ENCODE peak calls at places on chromosomes 3 and 15, in five cellular contexts. V is lower leg skin; B is activated CD8-positive, alpha-beta T cell treated with anti-CD3 and anti-CD28 coated beads for 36 hours; A is neural crest cell; W is adrenal gland. Y is an unnamed sample.

GRCh38 chr15:68379759-68380290 is 52.1 kb downstream of the ITGA11 start:
- DNase-seq in V (peak; percentile 20), B (no peak), A (no peak), W (no peak), Y (no peak)

GRCh38 chr15:60704129-60704528 is 225.2 kb upstream of the ICE2 start:
- DNase-seq in B (peak; percentile 19), V (no peak), W (peak; percentile 42), A (no peak), Y (no peak)

GRCh38 chr3:65986285-65986684 is 52.4 kb downstream of the MAGI1 start:
- DNase-seq in B (no peak), A (no peak), W (no peak), V (no peak), Y (no peak)

GRCh38 chr3:178352300-178353021 is 183.8 kb upstream of the KCNMB2 start:
- DNase-seq in W (no peak), A (no peak), B (no peak), V (no peak), Y (no peak)

GRCh38 chr15:90412356-90413194 is 24.5 kb downstream of the IQGAP1 start:
- DNase-seq in V (no peak), W (no peak), B (peak; percentile 37), A (no peak), Y (peak; percentile 31)

GRCh38 chr3:184815046-184815930 is 3.3 kb downstream of the VPS8 start:
- DNase-seq in W (no peak), A (no peak), V (no peak), B (peak; percentile 59), Y (no peak)

GRCh38 chr3:100525753-100526612 is 33.6 kb downstream of the TMEM45A start:
- DNase-seq in W (peak; percentile 63), V (peak; percentile 85), B (no peak), A (no peak), Y (no peak)

GRCh38 chr15:44536298-44536961 is 517 bp upstream of the EIF3J start:
- DNase-seq in A (peak; percentile 78), B (peak; percentile 78), V (peak; percentile 97), W (peak; percentile 93), Y (no peak)

GRCh38 chr15:78101423-78102105 is 9.2 kb downstream of the SH2D7 start:
- DNase-seq in B (peak; percentile 0), V (no peak), W (no peak), A (no peak), Y (no peak)

GRCh38 chr15:52261498-52262242 is 33.9 kb downstream of the MYO5C start:
- DNase-seq in V (peak; percentile 92), W (peak; percentile 71), A (peak; percentile 52), B (peak; percentile 87), Y (peak; percentile 85)

GRCh38 chr3:183265713-183266417 is 12.8 kb downstream of the B3GNT5 start:
- DNase-seq in B (peak; percentile 80), W (no peak), A (no peak), V (no peak), Y (no peak)

GRCh38 chr15:89430530-89431341 is 65.6 kb downstream of the RHCG start:
- DNase-seq in W (peak; percentile 92), A (peak; percentile 99), V (peak; percentile 97), B (peak; percentile 93), Y (peak; percentile 91)

GRCh38 chr3:25156526-25157075 is 271.5 kb upstream of the RARB start:
- DNase-seq in B (no peak), A (no peak), W (no peak), V (no peak), Y (no peak)

GRCh38 chr3:63912768-63913588 is 795 bp upstream of the SCAANT1 start:
- DNase-seq in W (peak; percentile 89), V (peak; percentile 90), A (no peak), B (peak; percentile 64), Y (peak; percentile 55)

GRCh38 chr3:16441306-16441898 is 72.1 kb downstream of the RFTN1 start:
- DNase-seq in V (no peak), W (no peak), B (no peak), A (no peak), Y (no peak)

GRCh38 chr3:70064194-70064787 is 64.8 kb downstream of the SAMMSON start:
- DNase-seq in A (peak; percentile 54), V (no peak), W (no peak), B (peak; percentile 13), Y (peak; percentile 3)

GRCh38 chr3:46628980-46629379 is 16.7 kb downstream of the FAM240A start:
- DNase-seq in V (no peak), A (no peak), B (no peak), W (no peak), Y (no peak)

GRCh38 chr15:28456476-28457395 is 76.0 kb downstream of the GOLGA8G start:
- DNase-seq in B (no peak), A (no peak), V (peak; percentile 84), W (no peak), Y (no peak)

GRCh38 chr15:97903560-97904195 is 56.8 kb upstream of the ARRDC4 start:
- DNase-seq in B (peak; percentile 2), A (no peak), W (no peak), V (no peak), Y (no peak)

GRCh38 chr3:166818464-166818863 is 561.6 kb downstream of the ZBBX start:
- DNase-seq in A (no peak), W (no peak), B (no peak), V (no peak), Y (no peak)

GRCh38 chr3:23904545-23904944 is 12.2 kb downstream of the NKIRAS1 start:
- DNase-seq in W (no peak), A (no peak), V (no peak), B (no peak), Y (no peak)

GRCh38 chr15:66995257-66995656 is 70.1 kb upstream of the SMAD3 start:
- DNase-seq in B (no peak), A (no peak), W (no peak), V (no peak), Y (no peak)

GRCh38 chr15:56098230-56098899 is 105.0 kb upstream of the NEDD4 start:
- DNase-seq in V (no peak), W (no peak), A (no peak), B (no peak), Y (no peak)

GRCh38 chr3:124663690-124664089 is 66.6 kb upstream of the UMPS start:
- DNase-seq in B (no peak), V (no peak), W (no peak), A (no peak), Y (no peak)

GRCh38 chr15:74500401-74500800 is 39.4 kb upstream of the UBL7 start:
- DNase-seq in A (no peak), W (no peak), V (no peak), B (no peak), Y (no peak)

GRCh38 chr3:152350764-152351163 is 82.0 kb downstream of the MBNL1 start:
- DNase-seq in V (no peak), W (no peak), A (no peak), B (no peak), Y (no peak)

GRCh38 chr3:113304856-113305540 is 93.6 kb downstream of the BOC start:
- DNase-seq in B (no peak), V (no peak), W (no peak), A (no peak), Y (no peak)

GRCh38 chr3:120561251-120562045 is 34.7 kb upstream of the NDUFB4 start:
- DNase-seq in V (peak; percentile 92), A (peak; percentile 75), W (peak; percentile 94), B (peak; percentile 81), Y (peak; percentile 45)

GRCh38 chr3:76051145-76051544 is 265.8 kb upstream of the ZNF717 start:
- DNase-seq in V (no peak), W (no peak), A (no peak), B (no peak), Y (no peak)

GRCh38 chr3:148923592-148923991 is 58.5 kb downstream of the CPA3 start:
- DNase-seq in B (no peak), V (no peak), A (no peak), W (no peak), Y (no peak)

GRCh38 chr3:39426321-39426720 is 19.8 kb downstream of the RPSA start:
- DNase-seq in A (no peak), W (no peak), V (no peak), B (no peak), Y (no peak)

GRCh38 chr15:100201376-100202280 is 140.1 kb downstream of the ADAMTS17 start:
- DNase-seq in W (peak; percentile 51), V (no peak), B (peak; percentile 71), A (no peak), Y (no peak)

DNA sequence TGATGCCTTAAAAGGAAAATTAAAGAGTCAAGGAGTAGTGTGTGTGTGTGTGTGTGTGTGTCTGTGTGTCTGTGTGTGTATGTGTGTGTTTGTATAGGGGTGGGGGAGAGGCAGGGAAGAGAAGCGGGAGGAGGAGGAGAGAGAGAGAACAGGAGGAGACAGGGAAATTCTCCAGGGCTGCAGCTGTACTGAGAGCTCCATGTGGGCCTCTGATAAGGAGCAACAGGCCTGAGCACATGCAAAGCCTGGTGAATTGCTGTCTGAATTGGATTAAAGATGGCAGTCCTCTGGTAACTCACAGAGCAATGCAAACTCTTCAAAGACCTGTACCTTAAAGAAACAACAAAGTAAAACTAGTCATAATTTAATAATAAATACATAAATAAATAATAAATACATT is 70.6 kb downstream of the SEMA6D start:
- DNase-seq in V (no peak), B (no peak), A (no peak), W (no peak), Y (no peak)
- TF ChIP-seq CTCF in V (no peak), B (no peak), A (no peak), W (no peak), Y (no peak)

GRCh38 chr15:76903251-76903681 is 1.9 kb downstream of the SCAPER start:
- DNase-seq in V (no peak), A (no peak), B (peak; percentile 22), W (no peak), Y (peak; percentile 42)
- TF ChIP-seq CTCF in V (no peak), A (peak; percentile 37), B (peak; percentile 35), W (peak; percentile 17), Y (peak; percentile 52)

GRCh38 chr15:50124557-50125080 is 5.6 kb upstream of the ATP8B4 start:
- DNase-seq in W (no peak), B (no peak), A (no peak), V (no peak), Y (no peak)

GRCh38 chr15:50127255-50127777 is 8.3 kb upstream of the ATP8B4 start:
- DNase-seq in A (no peak), B (no peak), W (no peak), V (no peak), Y (no peak)

GRCh38 chr15:50131617-50132016 is 12.6 kb upstream of the ATP8B4 start:
- DNase-seq in A (no peak), B (no peak), W (no peak), V (no peak), Y (no peak)

GRCh38 chr15:50126072-50126471 is 7.0 kb upstream of the ATP8B4 start:
- DNase-seq in V (no peak), W (no peak), B (no peak), A (no peak), Y (no peak)

GRCh38 chr15:50128266-50128665 is 9.2 kb upstream of the ATP8B4 start:
- DNase-seq in A (no peak), B (no peak), V (peak; percentile 89), W (peak; percentile 82), Y (no peak)
- TF ChIP-seq CTCF in A (peak; percentile 14), B (no peak), V (no peak), W (no peak), Y (no peak)

DNA sequence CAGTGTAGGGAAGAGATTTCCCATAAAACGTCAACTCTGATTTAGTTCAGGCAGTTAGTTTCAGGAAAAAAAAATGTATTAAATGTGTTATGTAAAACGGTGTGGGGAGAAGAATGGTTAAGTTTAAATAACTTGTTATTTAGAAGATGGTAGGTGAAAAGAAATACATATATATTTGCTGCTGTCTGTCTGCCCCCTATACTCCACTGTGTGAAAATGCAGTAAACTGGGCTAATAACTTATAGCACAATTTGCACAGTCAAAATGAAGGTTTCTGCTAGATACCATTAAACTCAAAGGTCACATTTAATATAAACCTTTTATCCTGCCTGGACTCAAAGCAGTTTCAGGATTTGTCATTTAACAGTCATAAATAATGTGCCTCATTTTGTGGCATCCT is 515.0 kb downstream of the FGF12 start:
- DNase-seq in V (no peak), B (no peak), A (no peak), W (no peak), Y (no peak)
- TF ChIP-seq CTCF in V (no peak), B (no peak), A (peak; percentile 32), W (no peak), Y (peak; percentile 46)